ENCODE peak calls at places on chromosomes 3 and 15, in four cellular contexts. One of them, this sample, is unnamed.

GRCh38 chr3:197454014-197454413 is 101.8 kb downstream of the BDH1 start:
- DNase-seq in HepG2: peak; percentile 49
- DNase-seq in GM12878: no peak
- DNase-seq in K562: no peak
- DNase-seq in this sample: no peak

GRCh38 chr3:112605285-112605684 is 35.7 kb downstream of the CCDC80 start:
- DNase-seq in HepG2: no peak
- DNase-seq in GM12878: no peak
- DNase-seq in K562: no peak
- DNase-seq in this sample: no peak

GRCh38 chr15:83889995-83890394 is 236.1 kb downstream of the ADAMTSL3 start:
- DNase-seq in HepG2: no peak
- DNase-seq in GM12878: no peak
- DNase-seq in K562: no peak
- DNase-seq in this sample: no peak

GRCh38 chr15:84839714-84840113 is 22.6 kb downstream of the ALPK3 start:
- DNase-seq in HepG2: no peak
- DNase-seq in GM12878: no peak
- DNase-seq in K562: no peak
- DNase-seq in this sample: no peak

GRCh38 chr3:61114316-61114953 is 136.8 kb downstream of the FHIT start:
- DNase-seq in HepG2: no peak
- DNase-seq in GM12878: no peak
- DNase-seq in K562: no peak
- DNase-seq in this sample: no peak

GRCh38 chr3:55434789-55435188 is 52.3 kb downstream of the WNT5A start:
- DNase-seq in HepG2: no peak
- DNase-seq in GM12878: no peak
- DNase-seq in K562: peak; percentile 6
- DNase-seq in this sample: peak; percentile 35

GRCh38 chr3:15241341-15241740 is 35.3 kb downstream of the CAPN7 start:
- DNase-seq in HepG2: no peak
- DNase-seq in GM12878: no peak
- DNase-seq in K562: peak; percentile 67
- DNase-seq in this sample: no peak

GRCh38 chr15:81265256-81265943 is 58.5 kb downstream of the STARD5 start:
- DNase-seq in HepG2: no peak
- DNase-seq in GM12878: no peak
- DNase-seq in K562: no peak
- DNase-seq in this sample: no peak

GRCh38 chr15:31464216-31465082 is 137.8 kb downstream of the KLF13 start:
- DNase-seq in HepG2: no peak
- DNase-seq in GM12878: no peak
- DNase-seq in K562: no peak
- DNase-seq in this sample: no peak

GRCh38 chr3:65785065-65785645 is 253.6 kb downstream of the MAGI1 start:
- DNase-seq in HepG2: peak; percentile 41
- DNase-seq in GM12878: no peak
- DNase-seq in K562: peak; percentile 20
- DNase-seq in this sample: peak; percentile 26

GRCh38 chr3:42090973-42091731 is at the start of gene TRAK1:
- DNase-seq in HepG2: no peak
- DNase-seq in GM12878: no peak
- DNase-seq in K562: no peak
- DNase-seq in this sample: no peak

GRCh38 chr15:98800437-98801233 is 152.3 kb downstream of the IGF1R start:
- DNase-seq in HepG2: peak; percentile 54
- DNase-seq in GM12878: no peak
- DNase-seq in K562: no peak
- DNase-seq in this sample: peak; percentile 64

GRCh38 chr15:99707481-99708270 is 25.6 kb downstream of the LYSMD4 start:
- DNase-seq in HepG2: no peak
- DNase-seq in GM12878: no peak
- DNase-seq in K562: no peak
- DNase-seq in this sample: no peak

GRCh38 chr15:25184356-25185155 is 229.8 kb downstream of the SNRPN start:
- DNase-seq in HepG2: no peak
- DNase-seq in GM12878: no peak
- DNase-seq in K562: no peak
- DNase-seq in this sample: no peak
- TF ChIP-seq TARDBP in HepG2: no peak
- TF ChIP-seq TARDBP in GM12878: no peak
- TF ChIP-seq TARDBP in K562: no peak
- TF ChIP-seq TARDBP in this sample: no peak

GRCh38 chr3:18258492-18258891 is 166.6 kb downstream of the SATB1 start:
- DNase-seq in HepG2: no peak
- DNase-seq in GM12878: no peak
- DNase-seq in K562: no peak
- DNase-seq in this sample: no peak
- TF ChIP-seq SP1 in HepG2: no peak
- TF ChIP-seq SP1 in GM12878: no peak
- TF ChIP-seq SP1 in K562: no peak
- TF ChIP-seq SP1 in this sample: no peak

GRCh38 chr3:34582054-34582453 is 783.6 kb downstream of the PDCD6IP start:
- DNase-seq in HepG2: no peak
- DNase-seq in GM12878: no peak
- DNase-seq in K562: no peak
- DNase-seq in this sample: no peak

GRCh38 chr3:34583451-34583850 is 785.0 kb downstream of the PDCD6IP start:
- DNase-seq in HepG2: no peak
- DNase-seq in GM12878: no peak
- DNase-seq in K562: no peak
- DNase-seq in this sample: no peak

DNA sequence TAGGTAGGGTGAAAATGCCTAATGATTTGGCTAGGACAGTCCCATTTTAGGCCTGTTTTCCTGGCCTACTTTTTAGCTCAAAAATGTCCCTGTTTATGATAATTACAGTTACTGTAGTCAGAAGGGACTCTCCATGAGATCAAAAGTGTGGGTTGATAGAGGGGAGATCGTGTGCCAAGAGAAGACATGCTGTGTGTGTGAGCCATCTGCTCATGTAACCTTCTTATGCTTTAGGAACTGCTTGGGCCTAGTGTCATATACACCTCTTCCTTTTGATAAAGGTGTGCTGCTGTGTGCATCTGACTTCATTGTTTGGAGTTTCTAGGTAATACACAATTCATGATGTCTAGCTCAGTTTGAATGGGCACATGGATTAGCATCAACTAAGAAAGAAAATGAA is 786.5 kb downstream of the PDCD6IP start:
- DNase-seq in HepG2: no peak
- DNase-seq in GM12878: no peak
- DNase-seq in K562: no peak
- DNase-seq in this sample: no peak
- TF ChIP-seq TARDBP in HepG2: no peak
- TF ChIP-seq TARDBP in GM12878: no peak
- TF ChIP-seq TARDBP in K562: no peak
- TF ChIP-seq TARDBP in this sample: no peak

GRCh38 chr15:25171111-25171811 is 216.5 kb downstream of the SNRPN start:
- DNase-seq in HepG2: no peak
- DNase-seq in GM12878: no peak
- DNase-seq in K562: no peak
- DNase-seq in this sample: no peak

GRCh38 chr15:25170781-25171110 is 216.0 kb downstream of the SNRPN start:
- DNase-seq in HepG2: no peak
- DNase-seq in GM12878: no peak
- DNase-seq in K562: no peak
- DNase-seq in this sample: no peak

GRCh38 chr15:25170113-25170731 is 215.4 kb downstream of the SNRPN start:
- DNase-seq in HepG2: no peak
- DNase-seq in GM12878: no peak
- DNase-seq in K562: no peak
- DNase-seq in this sample: no peak

GRCh38 chr15:25171856-25172687 is 217.3 kb downstream of the SNRPN start:
- DNase-seq in HepG2: no peak
- DNase-seq in GM12878: no peak
- DNase-seq in K562: no peak
- DNase-seq in this sample: no peak

GRCh38 chr15:25169318-25169717 is 214.5 kb downstream of the SNRPN start:
- DNase-seq in HepG2: no peak
- DNase-seq in GM12878: no peak
- DNase-seq in K562: no peak
- DNase-seq in this sample: no peak
- TF ChIP-seq SP1 in HepG2: no peak
- TF ChIP-seq SP1 in GM12878: no peak
- TF ChIP-seq SP1 in K562: no peak
- TF ChIP-seq SP1 in this sample: no peak

GRCh38 chr3:48431224-48432029 is 1.5 kb upstream of the PLXNB1 start:
- DNase-seq in HepG2: peak; percentile 92
- DNase-seq in GM12878: no peak
- DNase-seq in K562: no peak
- DNase-seq in this sample: no peak

GRCh38 chr3:48430359-48431101 is 644 bp upstream of the PLXNB1 start:
- DNase-seq in HepG2: no peak
- DNase-seq in GM12878: no peak
- DNase-seq in K562: no peak
- DNase-seq in this sample: no peak

GRCh38 chr3:48428088-48428862 is 1.6 kb downstream of the PLXNB1 start:
- DNase-seq in HepG2: peak; percentile 90
- DNase-seq in GM12878: no peak
- DNase-seq in K562: no peak
- DNase-seq in this sample: no peak

GRCh38 chr3:48428863-48429415 is 947 bp downstream of the PLXNB1 start:
- DNase-seq in HepG2: no peak
- DNase-seq in GM12878: no peak
- DNase-seq in K562: no peak
- DNase-seq in this sample: no peak

DNA sequence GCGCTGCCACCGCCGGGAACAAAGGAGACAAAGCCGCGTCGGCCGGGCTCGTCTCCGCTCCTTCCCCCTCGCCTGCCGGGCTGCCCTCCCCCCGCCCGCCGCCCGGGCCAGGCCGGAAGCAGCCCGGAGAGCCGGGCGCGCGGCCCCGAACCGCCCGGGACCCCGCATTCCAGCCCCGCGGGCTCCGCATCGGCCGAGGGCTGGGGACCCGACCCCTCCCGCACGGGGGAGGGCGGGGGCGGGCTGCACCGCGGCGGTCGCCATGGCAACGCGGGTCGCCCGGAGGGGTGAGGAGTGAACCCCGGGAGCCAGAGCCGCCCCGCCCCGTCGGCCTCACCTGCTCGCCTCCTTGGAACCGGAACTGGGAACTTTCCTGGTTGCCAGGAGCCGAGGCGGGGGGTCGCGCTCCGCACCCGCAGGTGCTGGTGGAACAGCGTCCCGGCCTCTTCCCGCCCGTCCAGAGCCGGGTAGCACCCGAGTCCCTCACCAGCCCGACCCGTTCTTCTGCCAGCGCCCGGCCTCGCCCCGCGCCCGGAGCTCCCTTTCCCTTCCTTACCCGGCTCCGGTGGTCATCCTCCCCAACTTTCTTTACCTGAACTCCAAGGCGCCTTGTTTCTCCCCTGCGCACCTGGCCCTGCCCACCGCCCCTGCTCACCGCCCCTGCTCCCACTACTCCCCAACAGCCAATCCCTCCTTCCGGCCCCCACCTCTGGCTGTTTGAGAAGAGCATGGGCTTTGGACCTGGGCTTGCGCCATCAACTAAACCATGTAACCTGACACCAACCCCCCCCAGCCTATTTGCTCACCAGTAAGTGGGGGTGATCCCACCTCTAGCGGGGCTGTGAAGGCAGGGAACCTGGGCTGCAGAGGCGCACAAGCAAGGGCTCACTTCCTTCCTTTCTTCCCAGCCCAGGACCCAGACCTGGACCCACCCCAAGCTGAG is at the start of gene PLXNB1:
- DNase-seq in HepG2: peak; percentile 97
- DNase-seq in GM12878: no peak
- DNase-seq in K562: peak; percentile 83
- DNase-seq in this sample: peak; percentile 70
- TF ChIP-seq TARDBP in HepG2: peak; percentile 99
- TF ChIP-seq TARDBP in GM12878: no peak
- TF ChIP-seq TARDBP in K562: no peak
- TF ChIP-seq TARDBP in this sample: no peak

GRCh38 chr15:75649848-75650247 is 2.1 kb downstream of the SNX33 start:
- DNase-seq in HepG2: no peak
- DNase-seq in GM12878: no peak
- DNase-seq in K562: no peak
- DNase-seq in this sample: no peak

GRCh38 chr15:75649045-75649761 is 1.5 kb downstream of the SNX33 start:
- DNase-seq in HepG2: no peak
- DNase-seq in GM12878: no peak
- DNase-seq in K562: no peak
- DNase-seq in this sample: no peak

GRCh38 chr15:75647370-75648155 is at the start of gene SNX33:
- DNase-seq in HepG2: peak; percentile 78
- DNase-seq in GM12878: no peak
- DNase-seq in K562: peak; percentile 88
- DNase-seq in this sample: peak; percentile 78

GRCh38 chr15:75646944-75647364 is 758 bp upstream of the SNX33 start:
- DNase-seq in HepG2: no peak
- DNase-seq in GM12878: no peak
- DNase-seq in K562: peak; percentile 34
- DNase-seq in this sample: peak; percentile 38

DNA sequence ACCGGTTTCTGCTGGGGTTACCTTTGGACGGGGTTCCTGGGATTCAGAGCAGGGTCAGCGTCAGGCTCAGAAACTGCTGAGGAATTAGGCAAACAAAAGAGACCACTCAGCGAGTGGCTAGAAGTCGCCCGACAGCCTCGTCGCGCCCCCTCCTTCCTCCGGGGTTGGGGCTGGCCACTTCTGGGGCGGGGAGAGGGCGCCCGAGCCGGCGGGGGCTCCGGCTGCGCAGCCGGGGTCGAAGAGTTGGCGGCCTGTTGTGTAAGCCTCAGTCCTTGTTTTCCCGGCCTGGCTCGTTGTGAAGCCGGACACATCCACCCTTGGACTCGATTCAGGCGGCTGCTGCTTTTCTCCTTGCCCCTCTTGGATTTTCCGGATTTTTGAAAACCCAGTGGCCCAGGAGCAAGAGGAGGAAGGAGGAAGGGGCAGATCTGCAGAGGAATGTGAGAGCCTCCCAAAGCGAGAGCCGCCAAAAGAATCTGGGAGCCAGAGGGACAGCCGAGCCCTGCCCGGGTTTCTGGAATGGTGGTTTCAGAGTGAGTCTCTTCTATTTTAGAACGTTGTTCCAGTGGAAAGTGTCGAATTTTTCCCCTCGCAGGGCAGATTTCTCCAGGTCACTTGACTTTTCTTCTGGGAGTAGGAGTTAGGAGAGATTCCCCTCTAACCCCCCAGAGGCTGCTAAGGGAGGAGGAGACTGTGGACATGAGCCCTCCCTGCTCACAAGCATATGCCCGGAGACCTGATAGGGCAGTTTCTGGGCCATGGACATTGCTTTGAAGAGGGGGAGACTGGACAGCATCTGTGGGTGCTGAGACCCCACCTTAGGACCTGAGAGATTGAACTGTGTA is 666 bp downstream of the SNX33 start:
- DNase-seq in HepG2: peak; percentile 63
- DNase-seq in GM12878: no peak
- DNase-seq in K562: peak; percentile 65
- DNase-seq in this sample: peak; percentile 41
- TF ChIP-seq SP1 in HepG2: no peak
- TF ChIP-seq SP1 in GM12878: no peak
- TF ChIP-seq SP1 in K562: no peak
- TF ChIP-seq SP1 in this sample: no peak

GRCh38 chr3:86282106-86282787 is 708.7 kb downstream of the VGLL3 start:
- DNase-seq in HepG2: no peak
- DNase-seq in GM12878: no peak
- DNase-seq in K562: no peak
- DNase-seq in this sample: no peak
- TF ChIP-seq TARDBP in HepG2: no peak
- TF ChIP-seq TARDBP in GM12878: no peak
- TF ChIP-seq TARDBP in K562: no peak
- TF ChIP-seq TARDBP in this sample: no peak

This sample was measured in HEK293T.